ENCODE peak calls at places on chromosomes 6 and 20, in five cellular contexts. S, K, N, I and W are unnamed samples.
A peak's percentile ranks its signal among the peaks of the same experiment; 100 is the strongest.

GRCh38 chr6:85004283-85005010 is 240.0 kb upstream of the TBX18 start:
- DNase-seq in N (no peak), S (no peak), K (no peak), I (no peak), W (no peak)

GRCh38 chr6:8859501-8859900 is 424.2 kb upstream of the SLC35B3 start:
- DNase-seq in N (no peak), I (no peak), S (no peak), K (no peak), W (no peak)

GRCh38 chr6:143397229-143398222 is 53.0 kb downstream of the ADAT2 start:
- DNase-seq in S (no peak), K (peak; percentile 78), I (no peak), N (no peak), W (peak; percentile 27)

GRCh38 chr20:13819885-13820645 is 35.2 kb downstream of the NDUFAF5 start:
- DNase-seq in I (no peak), S (no peak), K (no peak), N (no peak), W (peak; percentile 32)

GRCh38 chr6:41426438-41426851 is 91.0 kb downstream of the NCR2 start:
- DNase-seq in N (no peak), S (no peak), I (no peak), K (no peak), W (no peak)

GRCh38 chr6:158996863-158997262 is 3.1 kb downstream of the RSPH3 start:
- DNase-seq in K (no peak), I (no peak), S (no peak), N (no peak), W (no peak)

GRCh38 chr6:4253604-4254211 is 118.3 kb upstream of the ECI2 start:
- DNase-seq in K (no peak), S (no peak), I (no peak), N (no peak), W (no peak)

GRCh38 chr6:81863123-81863522 is 110.6 kb upstream of the TENT5A start:
- DNase-seq in K (no peak), N (no peak), S (no peak), I (no peak), W (no peak)

GRCh38 chr6:14524319-14524718 is 406.7 kb downstream of the CD83 start:
- DNase-seq in S (no peak), I (no peak), N (no peak), K (no peak), W (no peak)

GRCh38 chr6:106972500-106972899 is 2.0 kb downstream of the CD24 start:
- DNase-seq in S (no peak), N (no peak), I (no peak), K (no peak), W (peak; percentile 80)

GRCh38 chr6:47149070-47149469 is 106.9 kb upstream of the ADGRF1 start:
- DNase-seq in I (no peak), S (no peak), N (no peak), K (no peak), W (no peak)

GRCh38 chr20:37392441-37393195 is 46.7 kb downstream of the SRC start:
- DNase-seq in I (no peak), K (no peak), N (no peak), S (no peak), W (no peak)

GRCh38 chr6:97246842-97247241 is 36.2 kb downstream of the MMS22L start:
- DNase-seq in N (no peak), K (no peak), S (no peak), I (no peak), W (no peak)

GRCh38 chr6:39441986-39442385 is 119.5 kb upstream of the KCNK16 start:
- DNase-seq in N (no peak), K (no peak), S (no peak), I (no peak), W (no peak)

GRCh38 chr20:5621305-5621704 is 128.9 kb upstream of the SHLD1 start:
- DNase-seq in N (no peak), I (no peak), K (no peak), S (no peak), W (no peak)

GRCh38 chr6:33875696-33876095 is 71.9 kb upstream of the MLN start:
- DNase-seq in K (no peak), I (no peak), S (no peak), N (no peak), W (no peak)

GRCh38 chr6:112106562-112106961 is 19.2 kb downstream of the FAM229B start:
- DNase-seq in N (no peak), I (no peak), S (no peak), K (no peak), W (no peak)

GRCh38 chr6:139334791-139335446 is 39.5 kb downstream of the CITED2 start:
- DNase-seq in S (no peak), K (no peak), N (no peak), I (no peak), W (no peak)

GRCh38 chr20:16104783-16105182 is 468.5 kb downstream of the KIF16B start:
- DNase-seq in N (no peak), S (no peak), K (no peak), I (no peak), W (no peak)

GRCh38 chr6:168086616-168087015 is 7.6 kb upstream of the FRMD1 start:
- DNase-seq in K (no peak), S (no peak), I (no peak), N (no peak), W (no peak)

GRCh38 chr6:147283460-147283859 is 79.2 kb downstream of the STXBP5 start:
- DNase-seq in S (no peak), I (no peak), K (no peak), N (no peak), W (no peak)

GRCh38 chr6:87742106-87742505 is 40.1 kb upstream of the AKIRIN2 start:
- DNase-seq in I (peak; percentile 11), K (no peak), N (no peak), S (peak; percentile 3), W (no peak)

GRCh38 chr6:396126-396520 is 4.6 kb downstream of the IRF4 start:
- DNase-seq in S (no peak), K (no peak), N (no peak), I (no peak), W (no peak)

GRCh38 chr20:62266340-62266739 is 28.0 kb downstream of the OSBPL2 start:
- DNase-seq in I (no peak), S (no peak), N (no peak), K (no peak), W (no peak)

GRCh38 chr6:129683606-129684322 is 26.2 kb downstream of the ARHGAP18 start:
- DNase-seq in I (peak; percentile 61), K (peak; percentile 81), N (peak; percentile 90), S (peak; percentile 18), W (no peak)

GRCh38 chr6:79810153-79810806 is 137.1 kb downstream of the ELOVL4 start:
- DNase-seq in N (no peak), S (no peak), K (no peak), I (no peak), W (no peak)

GRCh38 chr6:119966484-119966883 is 616.9 kb upstream of the MAN1A1 start:
- DNase-seq in N (no peak), K (no peak), I (no peak), S (no peak), W (peak; percentile 59)

GRCh38 chr6:30598912-30599624 is 18.0 kb downstream of the PPP1R10 start:
- DNase-seq in I (no peak), S (no peak), K (no peak), N (no peak), W (no peak)

GRCh38 chr20:16178671-16179070 is 394.6 kb downstream of the KIF16B start:
- DNase-seq in N (no peak), K (no peak), S (no peak), I (no peak), W (no peak)

GRCh38 chr6:129671442-129672344 is 38.3 kb downstream of the ARHGAP18 start:
- DNase-seq in K (no peak), S (no peak), N (no peak), I (peak; percentile 63), W (no peak)

GRCh38 chr20:17568972-17569471 is 853 bp upstream of the DSTN start:
- DNase-seq in S (no peak), N (no peak), I (no peak), K (peak; percentile 92), W (peak; percentile 72)

GRCh38 chr6:106511274-106512047 is 117.8 kb downstream of the RTN4IP1 start:
- DNase-seq in K (peak; percentile 44), N (no peak), S (no peak), I (no peak), W (peak; percentile 45)

GRCh38 chr6:85458782-85459181 is 8.9 kb downstream of the NT5E start:
- DNase-seq in S (no peak), I (no peak), K (no peak), N (no peak), W (no peak)

GRCh38 chr6:144264270-144265060 is 20.7 kb upstream of the UTRN start:
- DNase-seq in I (no peak), K (no peak), N (no peak), S (no peak), W (peak; percentile 55)

GRCh38 chr6:43096451-43097097 is 20.5 kb downstream of the PTK7 start:
- DNase-seq in K (no peak), I (no peak), N (no peak), S (no peak), W (peak; percentile 50)

GRCh38 chr6:133890941-133891813 is 2.3 kb downstream of the TCF21 start:
- DNase-seq in S (no peak), N (no peak), K (no peak), I (no peak), W (no peak)

GRCh38 chr6:35296931-35297330 is 687 bp upstream of the DEF6 start:
- DNase-seq in I (no peak), S (no peak), N (no peak), K (no peak), W (no peak)